ENCODE peak calls at places on chromosome 14, in nine cellular contexts. W is left ventricle myocardium inferior; O is activated CD8-positive, alpha-beta T cell treated with anti-CD3 and anti-CD28 coated beads, Interleukin-2, amount 10 ng/mL, durations not matched to agents 7 days and 5 days; R is NCI-H1105; X is stimulated activated CD4-positive, alpha-beta T cell treated with anti-CD3 and anti-CD28 coated beads, Interleukin-4, amount 100 ng/mL, for 48 hours; M is aorta; Z is caudate nucleus; J is GM06990; T is SW 1271. Q is an unnamed sample.

GRCh38 chr14:103233328-103233727 is 100.7 kb upstream of the EIF5 start:
- DNase-seq in W (no peak), O (no peak), R (no peak), X (no peak), M (no peak), Z (no peak), J (no peak), T (no peak), Q (no peak)

GRCh38 chr14:41498959-41499358 is 107.7 kb upstream of the LRFN5 start:
- DNase-seq in W (no peak), O (no peak), R (peak), X (no peak), M (no peak), Z (no peak), J (no peak), T (no peak), Q (no peak)

GRCh38 chr14:53411110-53411509 is 258.0 kb upstream of the DDHD1 start:
- DNase-seq in W (no peak), O (no peak), R (no peak), X (no peak), M (no peak), Z (no peak), J (no peak), T (no peak), Q (no peak)

GRCh38 chr14:38127784-38128183 is 79.9 kb upstream of the SSTR1 start:
- DNase-seq in W (no peak), O (no peak), R (no peak), X (no peak), M (no peak), Z (no peak), J (no peak), T (no peak), Q (no peak)

GRCh38 chr14:80645667-80646413 is 295.7 kb downstream of the CEP128 start:
- DNase-seq in W (no peak), O (no peak), R (no peak), X (no peak), M (no peak), Z (no peak), J (no peak), T (no peak), Q (peak)

GRCh38 chr14:27528328-27528727 is 930.5 kb upstream of the NOVA1 start:
- DNase-seq in W (no peak), O (no peak), R (peak), X (no peak), M (no peak), Z (no peak), J (no peak), T (no peak), Q (peak)

GRCh38 chr14:30210630-30211029 is 283.0 kb upstream of the PRKD1 start:
- DNase-seq in W (no peak), O (no peak), R (no peak), X (no peak), M (no peak), Z (no peak), J (no peak), T (no peak), Q (no peak)

GRCh38 chr14:95533391-95533821 is 1.4 kb upstream of the GLRX5 start:
- DNase-seq in W (no peak), O (no peak), R (peak), X (no peak), M (no peak), Z (no peak), J (peak), T (no peak), Q (peak)

GRCh38 chr14:48936352-48936751 is 649.8 kb downstream of the RPS29 start:
- DNase-seq in W (no peak), O (no peak), R (no peak), X (no peak), M (no peak), Z (no peak), J (no peak), T (no peak), Q (no peak)

GRCh38 chr14:105864651-105865265 is 338.4 kb downstream of the TMEM121 start:
- DNase-seq in W (peak), O (no peak), R (no peak), X (no peak), M (peak), Z (no peak), J (no peak), T (no peak), Q (no peak)

GRCh38 chr14:33646692-33647260 is 304.1 kb downstream of the EGLN3 start:
- DNase-seq in W (no peak), O (no peak), R (no peak), X (no peak), M (no peak), Z (no peak), J (no peak), T (no peak), Q (no peak)

GRCh38 chr14:91980157-91980556 is 32.7 kb upstream of the FBLN5 start:
- DNase-seq in W (no peak), O (no peak), R (no peak), X (no peak), M (no peak), Z (no peak), J (peak), T (peak), Q (no peak)

GRCh38 chr14:62039871-62040270 is 277.7 kb downstream of the SNAPC1 start:
- DNase-seq in W (no peak), O (no peak), R (no peak), X (no peak), M (no peak), Z (no peak), J (no peak), T (no peak), Q (no peak)

GRCh38 chr14:47439953-47440352 is 235.5 kb downstream of the MDGA2 start:
- DNase-seq in W (no peak), O (no peak), R (no peak), X (no peak), M (no peak), Z (no peak), J (no peak), T (no peak), Q (no peak)

GRCh38 chr14:99274346-99275221 is 2.6 kb upstream of the BCL11B start:
- DNase-seq in W (peak), O (peak), R (peak), X (no peak), M (no peak), Z (peak), J (peak), T (peak), Q (peak)

GRCh38 chr14:31712244-31713127 is 151.3 kb downstream of the NUBPL start:
- DNase-seq in W (no peak), O (no peak), R (no peak), X (no peak), M (no peak), Z (no peak), J (no peak), T (no peak), Q (no peak)

GRCh38 chr14:103749452-103749851 is 33.8 kb downstream of the ZFYVE21 start:
- DNase-seq in W (no peak), O (no peak), R (no peak), X (no peak), M (no peak), Z (no peak), J (no peak), T (no peak), Q (no peak)

GRCh38 chr14:37428954-37429353 is 166.1 kb downstream of the FOXA1 start:
- DNase-seq in W (no peak), O (no peak), R (no peak), X (no peak), M (no peak), Z (no peak), J (no peak), T (no peak), Q (no peak)

GRCh38 chr14:32703246-32703645 is 235.4 kb upstream of the NPAS3 start:
- DNase-seq in W (no peak), O (no peak), R (no peak), X (no peak), M (no peak), Z (no peak), J (no peak), T (no peak), Q (no peak)

GRCh38 chr14:100439781-100440180 is 116.6 kb downstream of the SLC25A47 start:
- DNase-seq in W (peak), O (no peak), R (no peak), X (no peak), M (no peak), Z (no peak), J (no peak), T (no peak), Q (no peak)

GRCh38 chr14:75519826-75520692 is 2.2 kb upstream of the BATF start:
- DNase-seq in W (no peak), O (no peak), R (no peak), X (no peak), M (no peak), Z (no peak), J (no peak), T (no peak), Q (no peak)

GRCh38 chr14:36975834-36976233 is 196.6 kb downstream of the SLC25A21 start:
- DNase-seq in W (no peak), O (no peak), R (peak), X (no peak), M (no peak), Z (no peak), J (no peak), T (no peak), Q (peak)

GRCh38 chr14:93749081-93749430 is 39.2 kb downstream of the PRIMA1 start:
- DNase-seq in W (no peak), O (no peak), R (no peak), X (no peak), M (no peak), Z (no peak), J (no peak), T (no peak), Q (no peak)

GRCh38 chr14:103887557-103888115 is 40.3 kb upstream of the PPP1R13B start:
- DNase-seq in W (no peak), O (no peak), R (no peak), X (no peak), M (no peak), Z (no peak), J (no peak), T (no peak), Q (no peak)

GRCh38 chr14:90629471-90629870 is 186.8 kb downstream of the TTC7B start:
- DNase-seq in W (no peak), O (no peak), R (no peak), X (no peak), M (no peak), Z (no peak), J (no peak), T (no peak), Q (no peak)

GRCh38 chr14:60738843-60739508 is 4.4 kb downstream of the MNAT1 start:
- DNase-seq in W (no peak), O (no peak), R (no peak), X (no peak), M (no peak), Z (no peak), J (no peak), T (no peak), Q (no peak)

GRCh38 chr14:66708262-66708661 is 200.3 kb downstream of the GPHN start:
- DNase-seq in W (no peak), O (no peak), R (no peak), X (no peak), M (no peak), Z (no peak), J (no peak), T (no peak), Q (no peak)

GRCh38 chr14:93220509-93220908 is 13.5 kb downstream of the UBR7 start:
- DNase-seq in W (no peak), O (no peak), R (no peak), X (no peak), M (no peak), Z (no peak), J (no peak), T (no peak), Q (no peak)

GRCh38 chr14:33342299-33342974 is 403.8 kb downstream of the NPAS3 start:
- DNase-seq in W (no peak), O (no peak), R (no peak), X (no peak), M (no peak), Z (no peak), J (no peak), T (no peak), Q (no peak)

GRCh38 chr14:30657606-30658163 is 35.6 kb downstream of the SCFD1 start:
- DNase-seq in W (no peak), O (no peak), R (no peak), X (no peak), M (no peak), Z (no peak), J (no peak), T (no peak), Q (peak)

GRCh38 chr14:24238123-24238522 is 4.3 kb downstream of the TINF2 start:
- DNase-seq in W (no peak), O (no peak), R (no peak), X (no peak), M (no peak), Z (no peak), J (no peak), T (no peak), Q (no peak)

GRCh38 chr14:24058260-24058950 is 6.6 kb downstream of the CARMIL3 start:
- DNase-seq in W (peak), O (peak), R (peak), X (no peak), M (peak), Z (peak), J (no peak), T (no peak), Q (peak)

GRCh38 chr14:61593330-61593729 is 102.0 kb upstream of the HIF1A start:
- DNase-seq in W (no peak), O (no peak), R (no peak), X (no peak), M (no peak), Z (no peak), J (no peak), T (no peak), Q (no peak)